ENCODE peak calls at places on chromosome 11, in four cellular contexts. B is activated CD4-positive, alpha-beta T cell treated with anti-CD3 and anti-CD28 coated beads for 36 hours; L is skeletal muscle cell; T is nephron progenitor cell. O is an unnamed sample.

GRCh38 chr11:130913268-130913667 is 3.0 kb downstream of the SNX19 start:
- DNase-seq in B (no peak), L (no peak), T (no peak), O (no peak)

GRCh38 chr11:46977038-46977818 is 40.7 kb downstream of the CSTPP1 start:
- DNase-seq in B (no peak), L (no peak), T (no peak), O (no peak)

GRCh38 chr11:36492724-36493304 is 17.3 kb downstream of the TRAF6 start:
- DNase-seq in B (peak; percentile 41), L (no peak), T (no peak), O (no peak)

GRCh38 chr11:126124284-126124683 is 61.6 kb upstream of the CDON start:
- DNase-seq in B (no peak), L (peak; percentile 36), T (no peak), O (no peak)

GRCh38 chr11:130313383-130314183 is 1.1 kb downstream of the ZBTB44 start:
- DNase-seq in B (no peak), L (no peak), T (no peak), O (no peak)

GRCh38 chr11:123841189-123841588 is 35.0 kb upstream of the OR6M1 start:
- DNase-seq in B (peak; percentile 14), L (no peak), T (no peak), O (no peak)

GRCh38 chr11:64040684-64041267 is 5.0 kb downstream of the FLRT1 start:
- DNase-seq in B (peak; percentile 20), L (no peak), T (peak; percentile 41), O (no peak)

GRCh38 chr11:121589946-121590537 is 137.3 kb upstream of the SORL1-AS1 start:
- DNase-seq in B (peak; percentile 27), L (no peak), T (no peak), O (no peak)